ENCODE peak calls at places on chromosomes 13 and 19, in nine cellular contexts. A, M, Q, K, C, B, L, U and N are unnamed samples.

GRCh38 chr13:110472904-110473563 is 88.5 kb downstream of the RAB20 start:
- DNase-seq in A (no peak), M (peak; percentile 62), Q (no peak), K (no peak), C (no peak), B (no peak), L (no peak), U (no peak), N (no peak)

GRCh38 chr13:26253262-26253786 is 605 bp upstream of the CDK8 start:
- DNase-seq in A (no peak), M (no peak), Q (no peak), K (no peak), C (no peak), B (no peak), L (no peak), U (no peak), N (no peak)

GRCh38 chr13:110651271-110651670 is 35.9 kb downstream of the NAXD start:
- DNase-seq in A (no peak), M (no peak), Q (no peak), K (no peak), C (no peak), B (no peak), L (no peak), U (no peak), N (no peak)

GRCh38 chr13:107518780-107519179 is 696.6 kb downstream of the LIG4 start:
- DNase-seq in A (no peak), M (no peak), Q (no peak), K (no peak), C (no peak), B (no peak), L (no peak), U (peak; percentile 3), N (no peak)

GRCh38 chr13:35648109-35648508 is 171.6 kb upstream of the MAB21L1 start:
- DNase-seq in A (no peak), M (no peak), Q (no peak), K (peak; percentile 18), C (no peak), B (no peak), L (no peak), U (peak; percentile 53), N (peak; percentile 11)

GRCh38 chr13:83151308-83151660 is 731.0 kb downstream of the SLITRK1 start:
- DNase-seq in A (peak; percentile 16), M (no peak), Q (no peak), K (peak; percentile 2), C (no peak), B (no peak), L (no peak), U (peak; percentile 14), N (peak; percentile 22)

GRCh38 chr19:47538812-47539211 is 23.9 kb upstream of the NAPA start:
- DNase-seq in A (no peak), M (no peak), Q (no peak), K (no peak), C (no peak), B (no peak), L (no peak), U (no peak), N (no peak)

GRCh38 chr19:48480476-48481190 is 11.5 kb downstream of the CYTH2 start:
- DNase-seq in A (no peak), M (peak; percentile 83), Q (no peak), K (no peak), C (peak; percentile 92), B (no peak), L (peak; percentile 59), U (peak; percentile 48), N (peak; percentile 39)

GRCh38 chr13:90868321-90868920 is 479.1 kb upstream of the MIR17HG start:
- DNase-seq in A (no peak), M (no peak), Q (peak; percentile 16), K (peak; percentile 51), C (no peak), B (no peak), L (no peak), U (peak; percentile 55), N (peak; percentile 23)

GRCh38 chr13:74290324-74290773 is 156.1 kb upstream of the KLF12 start:
- DNase-seq in A (peak; percentile 79), M (no peak), Q (peak; percentile 54), K (peak; percentile 91), C (no peak), B (no peak), L (peak; percentile 23), U (peak; percentile 77), N (peak; percentile 88)

GRCh38 chr13:110250258-110250891 is 56.6 kb downstream of the COL4A1 start:
- DNase-seq in A (no peak), M (no peak), Q (no peak), K (peak; percentile 91), C (peak; percentile 90), B (no peak), L (no peak), U (peak; percentile 88), N (peak; percentile 75)

GRCh38 chr13:99870541-99870940 is 101.0 kb downstream of the ZIC5 start:
- DNase-seq in A (no peak), M (no peak), Q (no peak), K (no peak), C (no peak), B (no peak), L (no peak), U (no peak), N (no peak)

GRCh38 chr13:113874579-113875428 is 10.9 kb upstream of the GAS6 start:
- DNase-seq in A (no peak), M (no peak), Q (no peak), K (no peak), C (no peak), B (no peak), L (no peak), U (no peak), N (no peak)

GRCh38 chr19:15115080-15115479 is 7.9 kb downstream of the SYDE1 start:
- DNase-seq in A (no peak), M (peak; percentile 90), Q (no peak), K (peak; percentile 68), C (no peak), B (no peak), L (no peak), U (peak; percentile 85), N (peak; percentile 55)

GRCh38 chr19:3006075-3006767 is 22.9 kb downstream of the TLE2 start:
- DNase-seq in A (no peak), M (no peak), Q (peak; percentile 55), K (no peak), C (no peak), B (no peak), L (no peak), U (no peak), N (no peak)

GRCh38 chr13:41224113-41225110 is 30.0 kb upstream of the KBTBD7 start:
- DNase-seq in A (no peak), M (no peak), Q (no peak), K (peak; percentile 59), C (no peak), B (no peak), L (no peak), U (peak; percentile 39), N (peak; percentile 88)

GRCh38 chr13:49220035-49220855 is at the start of gene MLNR:
- DNase-seq in A (no peak), M (peak; percentile 70), Q (peak; percentile 68), K (no peak), C (no peak), B (no peak), L (peak; percentile 24), U (peak; percentile 33), N (peak; percentile 12)

GRCh38 chr19:38949580-38950367 is 19.0 kb downstream of the MRPS12 start:
- DNase-seq in A (no peak), M (peak; percentile 93), Q (no peak), K (peak; percentile 79), C (peak; percentile 95), B (peak; percentile 90), L (peak; percentile 81), U (peak; percentile 60), N (peak; percentile 44)

GRCh38 chr19:43229315-43229714 is 23.9 kb upstream of the PSG4 start:
- DNase-seq in A (no peak), M (no peak), Q (peak; percentile 44), K (peak; percentile 7), C (no peak), B (no peak), L (no peak), U (no peak), N (peak; percentile 31)

GRCh38 chr19:43224855-43225253 is 19.4 kb upstream of the PSG4 start:
- DNase-seq in A (no peak), M (no peak), Q (no peak), K (no peak), C (no peak), B (no peak), L (no peak), U (no peak), N (no peak)
- TF ChIP-seq CTCF in A (no peak), M (no peak), Q (no peak), K (no peak), C (no peak), B (no peak), L (no peak), U (no peak), N (no peak)

DNA sequence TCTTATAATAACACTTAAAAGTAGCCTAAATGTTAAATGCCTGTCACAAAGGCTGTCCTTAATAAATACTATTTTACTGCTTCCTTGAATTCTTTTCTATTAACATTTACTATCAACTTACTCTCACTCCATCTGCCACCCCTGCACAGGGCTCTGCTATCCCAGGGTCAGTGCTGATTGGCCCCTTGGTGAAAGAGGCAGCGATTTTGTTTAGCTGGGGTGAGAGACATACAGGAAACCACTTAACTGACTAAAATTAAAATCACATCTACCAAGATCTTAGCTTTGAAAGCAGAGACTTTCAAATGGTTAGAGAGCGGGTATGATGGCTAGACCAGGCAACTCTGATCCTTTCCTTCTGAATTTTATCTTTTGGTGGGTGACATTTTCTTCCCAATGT is 149.9 kb upstream of the HTR2A start:
- DNase-seq in A (no peak), M (no peak), Q (no peak), K (no peak), C (no peak), B (no peak), L (no peak), U (no peak), N (no peak)
- H3K4me3 ChIP-seq in A (no peak overlapping the region), M (no peak overlapping the region), Q (no peak overlapping the region), K (no peak overlapping the region), C (no peak overlapping the region), B (no peak overlapping the region), L (no peak overlapping the region), U (no peak overlapping the region), N (no peak overlapping the region)

DNA sequence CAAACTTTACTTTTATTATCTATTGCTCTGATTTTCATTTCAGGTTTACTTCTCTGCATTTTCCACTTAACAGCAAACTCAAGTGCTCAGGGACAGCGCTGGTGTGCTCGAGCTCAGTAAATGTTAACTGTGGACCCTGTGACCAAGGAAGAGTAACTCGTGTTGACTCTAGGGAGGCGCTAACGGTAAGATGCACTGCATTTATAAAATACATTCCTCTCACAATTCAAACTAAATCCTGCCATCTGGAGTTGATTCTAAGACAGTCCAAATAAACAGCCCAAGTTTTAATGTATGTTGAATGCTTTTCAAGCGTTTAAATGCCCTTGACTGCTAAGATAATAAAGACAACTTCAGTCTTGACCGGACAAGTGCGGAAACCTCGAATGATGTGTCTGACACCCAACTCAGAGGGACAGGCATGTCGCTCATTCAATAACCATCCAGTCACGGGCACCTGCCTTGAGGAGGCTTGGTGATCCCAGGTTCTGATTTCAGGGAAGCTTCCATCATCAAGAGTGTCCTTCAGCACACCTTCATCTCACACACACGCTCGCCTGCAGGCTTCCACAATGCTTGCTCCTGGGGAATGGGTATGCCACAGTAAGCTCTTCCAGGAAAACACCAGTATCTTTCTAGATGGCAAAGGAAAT is 93.1 kb downstream of the STK24 start:
- DNase-seq in A (no peak), M (no peak), Q (no peak), K (no peak), C (no peak), B (peak; percentile 57), L (no peak), U (peak; percentile 58), N (peak; percentile 25)
- TF ChIP-seq CTCF in A (no peak), M (no peak), Q (no peak), K (no peak), C (no peak), B (no peak), L (no peak), U (no peak), N (peak; percentile 4)

GRCh38 chr19:17948967-17949930 is 16.4 kb downstream of the CCDC124 start:
- DNase-seq in A (no peak), M (no peak), Q (no peak), K (no peak), C (no peak), B (no peak), L (no peak), U (no peak), N (no peak)
- H3K4me3 ChIP-seq in A (no peak overlapping the region), M (peak overlapping the region; percentile 83), Q (no peak overlapping the region), K (no peak overlapping the region), C (no peak overlapping the region), B (peak overlapping the region; percentile 75), L (no peak overlapping the region), U (peak overlapping the region; percentile 0), N (no peak overlapping the region)